ENCODE peak calls at places on chromosome 16, in four cellular contexts. Q, E, N and Y are unnamed samples.

GRCh38 chr16:8548166-8548565 is 42.1 kb downstream of the TMEM114 start:
- DNase-seq in N (no peak), Q (no peak), E (no peak), Y (no peak)

GRCh38 chr16:49681449-49681848 is 174.5 kb downstream of the ZNF423 start:
- DNase-seq in Q (no peak), N (no peak), E (no peak), Y (no peak)

GRCh38 chr16:47143329-47143676 is 442 bp downstream of the NETO2 start:
- DNase-seq in E (peak), N (peak), Q (peak), Y (peak)

GRCh38 chr16:4114257-4115208 is 1.7 kb downstream of the ADCY9 start:
- DNase-seq in N (peak), E (no peak), Q (no peak), Y (no peak)

GRCh38 chr16:81466351-81466960 is 21.8 kb downstream of the CMIP start:
- DNase-seq in E (peak), N (no peak), Q (no peak), Y (no peak)

GRCh38 chr16:745739-746138 is 4.9 kb upstream of the CIAO3 start:
- DNase-seq in N (no peak), E (no peak), Q (peak), Y (peak)

GRCh38 chr16:11669380-11670146 is 1.3 kb downstream of the SNN start:
- DNase-seq in E (peak), N (no peak), Q (peak), Y (peak)

GRCh38 chr16:27242868-27243590 is 25.5 kb downstream of the NSMCE1 start:
- DNase-seq in E (peak), N (peak), Q (no peak), Y (no peak)

GRCh38 chr16:3949946-3950342 is 69.4 kb upstream of the CREBBP start:
- DNase-seq in N (no peak), Q (no peak), E (no peak), Y (no peak)

GRCh38 chr16:12833939-12834338 is 30.3 kb upstream of the CPPED1 start:
- DNase-seq in Q (no peak), E (no peak), N (no peak), Y (no peak)

GRCh38 chr16:65124596-65124995 is 2.7 kb upstream of the CDH11 start:
- DNase-seq in E (no peak), Q (no peak), N (no peak), Y (no peak)

GRCh38 chr16:19153876-19154275 is 14.2 kb upstream of the SYT17 start:
- DNase-seq in N (no peak), Q (no peak), E (no peak), Y (no peak)

GRCh38 chr16:62036101-62036806 is at the start of gene CDH8:
- DNase-seq in E (no peak), N (peak), Q (no peak), Y (no peak)

GRCh38 chr16:30901201-30902069 is 5.0 kb downstream of the CTF1 start:
- DNase-seq in N (no peak), Q (no peak), E (no peak), Y (no peak)

GRCh38 chr16:27401768-27402568 is at the start of gene IL21R:
- DNase-seq in E (peak), N (peak), Q (peak), Y (peak)

GRCh38 chr16:78129349-78129748 is 29.9 kb downstream of the WWOX start:
- DNase-seq in N (no peak), Q (no peak), E (no peak), Y (no peak)

GRCh38 chr16:8866118-8866883 is 2.5 kb downstream of the CARHSP1 start:
- DNase-seq in Q (no peak), E (no peak), N (peak), Y (no peak)

GRCh38 chr16:23640669-23640958 is 496 bp downstream of the PALB2 start:
- DNase-seq in Q (no peak), N (no peak), E (peak), Y (no peak)

GRCh38 chr16:46908540-46909372 is 24.6 kb downstream of the GPT2 start:
- DNase-seq in E (peak), N (peak), Q (peak), Y (peak)

GRCh38 chr16:11636172-11636721 is 32.0 kb upstream of the SNN start:
- DNase-seq in Q (peak), N (no peak), E (no peak), Y (no peak)

GRCh38 chr16:77195411-77195810 is 3.8 kb upstream of the SYCE1L start:
- DNase-seq in N (no peak), Q (no peak), E (no peak), Y (no peak)

GRCh38 chr16:3490911-3491629 is 4.2 kb downstream of the C16orf90 start:
- DNase-seq in N (no peak), E (no peak), Q (no peak), Y (no peak)

GRCh38 chr16:194516-194915 is 14.3 kb downstream of the HBQ1 start:
- DNase-seq in Q (no peak), N (no peak), E (no peak), Y (no peak)

GRCh38 chr16:9469512-9469911 is 378.1 kb downstream of the HAPSTR1 start:
- DNase-seq in Q (no peak), N (no peak), E (no peak), Y (no peak)

GRCh38 chr16:72637306-72637705 is 410.6 kb downstream of the ZFHX3 start:
- DNase-seq in E (peak), N (no peak), Q (no peak), Y (no peak)

GRCh38 chr16:11613381-11614303 is 26.9 kb upstream of the LITAF start:
- DNase-seq in E (peak), Q (peak), N (no peak), Y (peak)

GRCh38 chr16:27363797-27364196 is 38.2 kb upstream of the IL21R start:
- DNase-seq in Q (peak), N (no peak), E (no peak), Y (no peak)

GRCh38 chr16:20243731-20244281 is 83.5 kb downstream of the GP2 start:
- DNase-seq in E (no peak), Q (no peak), N (no peak), Y (no peak)

GRCh38 chr16:27238016-27238587 is 30.5 kb downstream of the NSMCE1 start:
- DNase-seq in N (no peak), E (no peak), Q (no peak), Y (peak)

GRCh38 chr16:11094075-11094593 is 149.8 kb downstream of the CLEC16A start:
- DNase-seq in N (no peak), Q (peak), E (peak), Y (peak)

GRCh38 chr16:68969338-68969737 is 126.0 kb downstream of the TANGO6 start:
- DNase-seq in Q (no peak), E (no peak), N (no peak), Y (no peak)

GRCh38 chr16:17578921-17579876 is 108.4 kb upstream of the XYLT1 start:
- DNase-seq in Q (peak), E (peak), N (peak), Y (peak)

GRCh38 chr16:69501956-69502457 is 63.8 kb upstream of the NFAT5 start:
- DNase-seq in E (no peak), Q (no peak), N (no peak), Y (peak)

GRCh38 chr16:1330260-1330914 is 3.1 kb upstream of the BAIAP3 start:
- DNase-seq in N (no peak), Q (no peak), E (no peak), Y (no peak)

GRCh38 chr16:11742041-11742535 is 569 bp downstream of the TXNDC11 start:
- DNase-seq in Q (peak), N (peak), E (peak), Y (peak)

GRCh38 chr16:67163164-67163902 is 1.2 kb upstream of the HSF4 start:
- DNase-seq in N (peak), E (peak), Q (no peak), Y (no peak)

GRCh38 chr16:4319454-4319853 is 3.6 kb downstream of the GLIS2 start:
- DNase-seq in Q (no peak), E (no peak), N (no peak), Y (peak)

GRCh38 chr16:67027046-67027445 is 1.9 kb upstream of the CBFB start:
- DNase-seq in N (peak), E (no peak), Q (no peak), Y (no peak)

GRCh38 chr16:87927195-87927562 is 9.2 kb downstream of the CA5A start:
- DNase-seq in N (no peak), E (no peak), Q (no peak), Y (no peak)
- TF ChIP-seq CTCF in N (no peak), E (no peak), Q (no peak), Y (no peak)

GRCh38 chr16:79598341-79599181 is 2.0 kb downstream of the MAF start:
- DNase-seq in Q (peak), E (peak), N (peak), Y (no peak)
- TF ChIP-seq CTCF in Q (no peak), E (peak), N (no peak), Y (no peak)

DNA sequence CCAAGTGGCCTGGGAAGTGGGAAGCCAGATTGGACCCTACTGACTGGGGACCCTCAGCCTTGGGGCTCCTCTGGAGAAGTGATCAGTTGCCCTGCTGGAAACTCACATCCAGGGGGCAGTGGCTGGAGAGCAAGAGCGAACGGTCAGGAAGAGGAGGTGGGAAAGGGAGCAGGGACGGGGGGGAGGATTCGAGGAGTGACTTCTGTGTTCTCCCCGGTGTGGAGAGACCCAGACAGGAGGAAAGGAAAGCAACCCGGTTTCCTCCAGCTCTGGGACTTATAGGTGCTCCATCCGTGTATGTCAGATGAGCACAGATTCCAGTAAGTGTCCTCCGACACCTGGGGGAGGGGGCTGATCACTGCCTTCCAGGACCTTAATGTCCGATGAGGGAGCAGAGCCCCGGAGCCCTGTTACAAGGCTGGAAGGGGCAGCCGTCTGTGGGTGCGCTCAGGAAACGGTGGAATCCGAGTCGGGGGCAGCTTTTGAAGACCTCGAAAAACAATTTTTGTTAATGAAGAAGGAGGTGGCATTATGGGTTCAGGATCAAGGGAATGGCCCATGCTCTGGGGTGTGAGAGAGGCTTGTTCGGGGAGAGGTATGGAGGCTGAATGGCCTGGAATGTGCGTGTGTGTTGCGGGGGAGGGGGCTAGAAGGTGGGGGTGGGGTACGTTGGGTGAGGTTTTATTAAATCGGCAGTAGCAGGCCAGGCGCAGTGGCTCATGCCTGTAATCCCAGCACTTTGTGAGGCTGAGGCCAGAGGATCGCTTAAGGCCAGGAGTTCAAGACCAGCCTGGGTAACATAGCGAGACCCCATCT is 34.8 kb upstream of the NDRG4 start:
- DNase-seq in Q (no peak), E (no peak), N (no peak), Y (no peak)
- TF ChIP-seq CTCF in Q (no peak), E (no peak), N (no peak), Y (no peak)

GRCh38 chr16:6165330-6165984 is 1067.9 kb upstream of the EEF2KMT start:
- DNase-seq in N (no peak), E (no peak), Q (no peak), Y (no peak)
- TF ChIP-seq CTCF in N (no peak), E (no peak), Q (no peak), Y (no peak)

GRCh38 chr16:89045881-89046280 is 47.8 kb upstream of the ACSF3 start:
- DNase-seq in Q (no peak), E (no peak), N (no peak), Y (no peak)
- TF ChIP-seq CTCF in Q (no peak), E (no peak), N (no peak), Y (no peak)

GRCh38 chr16:56513972-56514371 is 5.9 kb downstream of the BBS2 start:
- DNase-seq in N (no peak), E (peak), Q (no peak), Y (peak)
- TF ChIP-seq CTCF in N (peak), E (peak), Q (peak), Y (peak)

GRCh38 chr16:84503751-84504395 is 586 bp downstream of the MEAK7 start:
- DNase-seq in N (no peak), E (no peak), Q (no peak), Y (no peak)

GRCh38 chr16:84502581-84502980 is 1.9 kb downstream of the MEAK7 start:
- DNase-seq in N (no peak), E (no peak), Q (no peak), Y (no peak)

GRCh38 chr16:84505249-84506156 is 1.0 kb upstream of the MEAK7 start:
- DNase-seq in E (no peak), N (no peak), Q (no peak), Y (no peak)

GRCh38 chr16:84502075-84502474 is 2.4 kb downstream of the MEAK7 start:
- DNase-seq in E (no peak), N (no peak), Q (no peak), Y (no peak)

GRCh38 chr16:84504420-84505248 is at the start of gene MEAK7:
- DNase-seq in E (peak), N (peak), Q (peak), Y (peak)
- TF ChIP-seq CTCF in E (no peak), N (peak), Q (peak), Y (no peak)

GRCh38 chr16:56825821-56826220 is 39.2 kb upstream of the SLC12A3 start:
- DNase-seq in Q (no peak), N (no peak), E (no peak), Y (no peak)

GRCh38 chr16:56828641-56829040 is 36.4 kb upstream of the SLC12A3 start:
- DNase-seq in Q (no peak), N (no peak), E (no peak), Y (no peak)

GRCh38 chr16:56822966-56823739 is 41.9 kb upstream of the SLC12A3 start:
- DNase-seq in E (no peak), N (no peak), Q (no peak), Y (no peak)

GRCh38 chr16:56824804-56825203 is 40.2 kb upstream of the SLC12A3 start:
- DNase-seq in N (no peak), E (no peak), Q (no peak), Y (no peak)

GRCh38 chr16:56824335-56824734 is 40.7 kb upstream of the SLC12A3 start:
- DNase-seq in Q (peak), E (no peak), N (no peak), Y (no peak)
- TF ChIP-seq CTCF in Q (no peak), E (no peak), N (no peak), Y (no peak)

DNA sequence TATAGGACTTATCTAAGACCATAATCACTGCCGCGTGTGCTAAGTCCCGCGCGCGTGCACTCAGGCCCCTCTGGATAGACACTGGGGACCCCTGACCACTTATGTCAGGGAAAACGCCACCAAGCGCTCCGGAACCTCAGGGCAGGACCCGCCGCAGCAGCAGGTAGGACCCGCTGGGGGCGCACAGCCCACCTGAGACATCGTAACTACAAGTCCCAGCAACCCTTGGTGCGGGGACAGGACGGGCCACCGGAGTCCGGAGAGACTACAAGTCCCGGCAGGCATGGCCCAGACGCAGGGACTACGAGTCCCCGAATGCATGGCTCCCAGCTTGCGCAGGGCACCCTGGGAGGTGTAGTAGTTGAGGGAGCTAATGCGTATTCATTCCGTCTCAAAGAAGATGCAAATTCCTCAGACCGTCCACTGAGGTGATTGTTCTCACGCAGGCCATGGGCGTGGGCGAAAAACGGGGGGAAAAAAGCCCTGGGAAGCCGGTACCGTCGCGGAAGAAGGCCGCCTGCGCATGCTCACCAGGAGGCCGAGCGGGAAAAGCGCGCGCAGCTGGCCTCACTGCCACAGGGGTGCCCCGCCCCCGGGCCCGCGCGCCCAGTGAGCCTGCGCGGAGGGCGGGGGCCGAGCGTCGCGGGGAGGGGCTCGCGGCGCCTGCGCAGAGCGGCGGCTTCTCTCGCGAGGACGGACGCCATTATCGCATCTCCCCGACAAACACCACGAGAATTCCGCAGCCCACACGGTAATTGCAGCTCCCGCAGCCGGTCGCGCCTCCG is at the start of gene BANP:
- DNase-seq in N (peak), E (peak), Q (peak), Y (peak)
- TF ChIP-seq CTCF in N (peak), E (peak), Q (peak), Y (peak)

DNA sequence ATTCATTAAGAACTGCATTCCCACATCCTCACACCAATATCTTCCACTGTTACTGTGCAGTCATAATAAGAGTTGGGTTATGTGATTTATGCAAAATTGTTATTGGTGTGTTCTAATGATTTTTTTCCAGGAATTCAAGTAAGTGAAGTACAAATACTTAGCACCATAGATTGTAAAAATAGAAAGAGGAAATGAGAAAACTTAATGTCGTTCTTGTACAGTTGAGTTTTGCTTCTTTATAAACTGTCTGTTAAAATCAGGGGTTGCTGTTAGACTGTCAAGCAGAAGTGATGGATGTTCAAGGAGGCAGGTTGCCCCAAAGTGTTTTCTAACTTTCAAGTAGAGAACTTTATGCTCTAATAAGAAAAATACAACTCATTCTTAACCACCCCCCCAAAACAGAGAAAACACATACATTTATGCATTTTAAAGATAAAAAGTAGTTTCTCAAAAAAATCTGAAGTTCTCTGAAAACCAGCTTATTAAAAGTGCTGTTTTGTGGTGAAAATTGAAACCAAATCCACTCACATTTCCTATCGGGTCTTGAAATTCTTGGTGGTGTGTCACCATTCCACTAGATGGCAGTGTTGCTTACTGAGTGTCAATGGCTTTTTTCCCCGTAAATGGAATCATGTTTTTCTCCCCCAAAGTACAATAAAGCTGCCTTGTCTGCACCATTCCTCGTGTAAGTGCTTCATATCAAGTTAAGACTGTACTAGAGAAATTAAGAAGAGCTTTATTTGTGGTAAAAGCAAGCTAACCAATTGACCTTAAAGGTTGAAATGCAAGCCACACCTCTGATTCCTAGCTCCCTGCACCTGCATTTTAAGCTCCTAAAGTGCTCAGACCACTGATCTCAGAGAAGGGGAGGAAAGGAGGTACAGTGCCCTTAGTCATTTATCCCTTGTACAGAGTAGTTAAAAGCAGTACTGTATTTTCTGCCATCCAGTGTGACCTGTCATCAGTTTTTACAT is 4.7 kb upstream of the IGSF6 start:
- DNase-seq in E (peak), Q (no peak), N (no peak), Y (peak)
- TF ChIP-seq CTCF in E (peak), Q (peak), N (no peak), Y (peak)